ENCODE peak calls at places on chromosomes 2 and 18, in seven cellular contexts. Q is skeletal muscle cell, U is gastrocnemius medialis, C is epithelial cell of proximal tubule, D is dorsolateral prefrontal cortex, B is HL-60, P is Caco-2. H is an unnamed sample.

GRCh38 chr2:40450066-40450841 is 1.6 kb downstream of the SLC8A1 start:
- DNase-seq in Q (no peak), U (no peak), C (peak), D (no peak), B (peak), P (no peak), H (no peak)

GRCh38 chr2:213252206-213252605 is 32.1 kb upstream of the SPAG16 start:
- DNase-seq in Q (no peak), U (no peak), C (no peak), D (no peak), B (no peak), P (no peak), H (no peak)

GRCh38 chr2:143955416-143956075 is 564.4 kb downstream of the ZEB2 start:
- DNase-seq in Q (peak), U (no peak), C (peak), D (no peak), B (no peak), P (no peak), H (no peak)

GRCh38 chr2:112705576-112705975 is 15.2 kb upstream of the NT5DC4 start:
- DNase-seq in Q (no peak), U (no peak), C (no peak), D (peak), B (no peak), P (no peak), H (no peak)

GRCh38 chr2:219175928-219176817 is 552 bp downstream of the CNPPD1 start:
- DNase-seq in Q (no peak), U (peak), C (no peak), D (peak), B (no peak), P (peak), H (peak)

GRCh38 chr2:217789736-217790181 is 213.0 kb downstream of the TNS1 start:
- DNase-seq in Q (no peak), U (peak), C (no peak), D (no peak), B (no peak), P (no peak), H (no peak)

GRCh38 chr2:217834057-217834620 is 168.7 kb downstream of the TNS1 start:
- DNase-seq in Q (no peak), U (peak), C (no peak), D (no peak), B (peak), P (no peak), H (peak)

GRCh38 chr2:150230616-150231015 is 256.9 kb downstream of the RND3 start:
- DNase-seq in Q (no peak), U (no peak), C (no peak), D (no peak), B (no peak), P (no peak), H (no peak)

GRCh38 chr2:11669454-11670291 is at the start of gene NTSR2:
- DNase-seq in Q (peak), U (peak), C (no peak), D (no peak), B (no peak), P (peak), H (peak)

GRCh38 chr18:54532222-54532621 is 58.8 kb upstream of the DYNAP start:
- DNase-seq in Q (no peak), U (no peak), C (no peak), D (no peak), B (no peak), P (peak), H (no peak)

GRCh38 chr2:32963941-32964340 is 17.2 kb downstream of the LTBP1 start:
- DNase-seq in Q (peak), U (no peak), C (no peak), D (no peak), B (no peak), P (no peak), H (no peak)

GRCh38 chr2:82675186-82675585 is 1783.9 kb downstream of the SUCLG1 start:
- DNase-seq in Q (no peak), U (no peak), C (no peak), D (no peak), B (no peak), P (no peak), H (no peak)

GRCh38 chr2:238719641-238720040 is 128.2 kb upstream of the TWIST2 start:
- DNase-seq in Q (no peak), U (no peak), C (no peak), D (no peak), B (no peak), P (no peak), H (no peak)

GRCh38 chr2:121897335-121897970 is 142.0 kb downstream of the TSN start:
- DNase-seq in Q (no peak), U (no peak), C (no peak), D (no peak), B (peak), P (peak), H (no peak)

GRCh38 chr2:234677758-234678538 is 181.1 kb upstream of the ARL4C start:
- DNase-seq in Q (no peak), U (no peak), C (no peak), D (no peak), B (no peak), P (no peak), H (no peak)

GRCh38 chr2:196077821-196078220 is 9.2 kb upstream of the DNAH7 start:
- DNase-seq in Q (no peak), U (no peak), C (no peak), D (no peak), B (no peak), P (no peak), H (no peak)

GRCh38 chr2:179273461-179273962 is 8.9 kb upstream of the SESTD1 start:
- DNase-seq in Q (no peak), U (no peak), C (no peak), D (peak), B (no peak), P (no peak), H (no peak)

GRCh38 chr18:13246121-13246520 is 27.6 kb downstream of the LDLRAD4 start:
- DNase-seq in Q (no peak), U (no peak), C (no peak), D (no peak), B (no peak), P (no peak), H (peak)

GRCh38 chr2:138319616-138320015 is 182.0 kb upstream of the SPOPL start:
- DNase-seq in Q (no peak), U (no peak), C (no peak), D (no peak), B (no peak), P (no peak), H (no peak)

GRCh38 chr2:222218786-222219185 is 80.0 kb downstream of the PAX3 start:
- DNase-seq in Q (no peak), U (no peak), C (no peak), D (no peak), B (no peak), P (no peak), H (no peak)
- H3K4me3 ChIP-seq in Q (no peak), U (no peak), C (no peak), D (no peak), B (no peak), P (no peak), H (no peak)

GRCh38 chr18:49563701-49564100 is 1.8 kb downstream of the LIPG start:
- DNase-seq in Q (no peak), U (no peak), C (no peak), D (no peak), B (no peak), P (no peak), H (no peak)
- H3K4me3 ChIP-seq in Q (peak), U (no peak), C (peak), D (no peak), B (no peak), P (peak), H (no peak)

DNA sequence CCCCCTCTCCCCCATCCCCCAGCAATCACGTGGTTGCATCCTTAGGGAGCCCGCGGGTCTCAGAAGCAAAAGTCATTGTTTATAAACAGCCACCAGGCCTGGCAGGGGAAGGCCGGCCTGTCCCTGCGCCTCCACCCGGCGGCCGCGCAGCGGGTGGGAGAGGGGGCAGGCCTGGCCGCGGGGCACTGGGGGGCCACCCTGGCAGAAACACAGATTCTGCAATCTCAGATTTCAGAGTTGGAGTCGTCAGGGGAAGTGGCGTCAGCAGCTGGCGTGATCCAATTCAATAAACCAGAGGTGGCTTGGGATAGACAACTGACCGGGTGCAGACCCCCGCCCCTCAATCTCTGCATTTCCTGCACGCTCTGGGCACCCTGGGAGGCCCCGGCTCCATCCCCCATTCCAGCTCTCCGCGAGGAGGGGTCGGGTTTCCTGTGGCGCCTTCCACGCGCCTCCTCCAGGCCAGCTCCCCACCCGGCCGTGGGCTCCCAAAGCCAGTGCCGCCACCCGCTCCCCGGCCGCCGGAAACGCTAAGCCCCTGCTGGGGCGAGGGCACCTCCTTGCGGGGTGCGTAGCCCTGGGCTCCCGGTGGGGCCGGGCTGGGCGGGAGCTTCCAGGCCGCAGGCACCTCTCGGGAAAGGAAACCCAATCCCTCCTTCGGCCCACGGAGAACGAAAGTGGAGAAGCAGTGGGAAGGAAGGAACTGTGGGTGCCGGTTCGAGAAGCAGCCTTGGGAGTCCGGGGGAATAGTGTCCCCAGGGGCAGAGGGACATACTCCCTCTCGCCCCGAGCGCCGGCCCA is 1.1 kb downstream of the BIN1 start:
- DNase-seq in Q (no peak), U (no peak), C (no peak), D (peak), B (no peak), P (peak), H (peak)
- H3K4me3 ChIP-seq in Q (peak), U (peak), C (peak), D (peak), B (peak), P (peak), H (peak)

GRCh38 chr2:118845843-118846666 is 1.4 kb downstream of the EN1 start:
- DNase-seq in Q (no peak), U (no peak), C (no peak), D (no peak), B (no peak), P (no peak), H (peak)
- H3K4me3 ChIP-seq in Q (peak), U (peak), C (no peak), D (no peak), B (no peak), P (peak), H (peak)

DNA sequence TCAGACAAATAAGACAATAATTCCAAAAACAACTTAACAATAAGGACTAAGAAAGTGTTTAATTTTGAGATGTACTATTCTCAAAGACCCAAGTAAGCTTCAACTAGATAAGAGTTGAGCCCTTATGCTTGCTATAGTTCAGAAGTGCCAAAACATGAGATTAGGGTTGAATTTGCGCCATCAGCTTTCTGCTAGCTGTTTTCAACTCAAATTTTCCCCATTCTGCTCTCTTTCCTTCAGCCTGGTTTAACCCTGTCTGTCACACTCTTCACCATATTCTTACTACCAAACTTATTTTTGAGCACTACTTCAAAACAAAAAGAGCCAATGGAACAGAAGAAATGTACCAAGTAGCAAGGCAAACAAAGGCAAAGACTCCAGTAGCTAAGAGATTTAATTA is 4.1 kb downstream of the NFE2L2 start:
- DNase-seq in Q (no peak), U (no peak), C (no peak), D (no peak), B (no peak), P (no peak), H (no peak)
- H3K4me3 ChIP-seq in Q (peak), U (no peak), C (peak), D (no peak), B (no peak), P (no peak), H (peak)

DNA sequence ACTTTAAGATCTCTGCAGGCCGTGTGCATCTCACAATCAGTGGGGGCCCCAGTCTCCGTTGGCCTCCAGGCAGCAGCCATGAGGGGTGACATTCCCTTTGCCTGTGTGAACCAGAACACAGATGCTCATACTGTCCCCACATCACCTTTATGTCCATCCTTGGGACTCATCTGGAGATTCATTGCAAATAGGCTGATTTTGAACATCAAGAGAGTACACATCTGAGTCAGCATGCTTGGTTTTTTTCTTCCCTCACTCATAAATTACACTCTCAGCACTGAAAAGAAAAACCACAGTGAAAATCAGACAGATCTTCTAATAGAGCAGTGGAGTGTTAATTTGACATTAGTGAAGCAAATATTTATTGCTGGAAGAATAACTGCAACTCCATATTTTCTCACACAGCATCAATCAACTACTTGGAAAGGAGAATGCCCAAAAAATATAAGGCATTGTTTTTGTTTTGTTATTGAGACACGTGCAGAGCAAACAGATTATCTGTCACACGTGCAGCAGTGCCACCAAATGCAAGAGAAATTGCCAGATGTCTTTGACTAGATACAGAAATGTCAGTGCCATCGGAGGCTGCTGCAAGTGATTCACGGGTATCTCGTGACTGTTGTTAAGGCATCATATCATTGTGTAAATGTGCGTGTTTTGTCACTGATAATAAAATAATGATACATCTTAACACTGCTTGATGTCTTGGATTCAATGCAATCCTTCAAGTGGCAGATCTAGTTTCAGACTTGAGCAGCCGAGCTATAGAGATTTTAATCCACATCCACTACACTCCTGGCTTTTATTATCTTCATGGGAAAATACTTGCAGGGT is 10.9 kb downstream of the APCDD1 start:
- DNase-seq in Q (no peak), U (no peak), C (no peak), D (no peak), B (no peak), P (no peak), H (no peak)
- H3K4me3 ChIP-seq in Q (no peak), U (no peak), C (no peak), D (no peak), B (no peak), P (no peak), H (no peak)